ENCODE peak calls at places on chromosomes 16 and 17, in four cellular contexts. K is brain microvascular endothelial cell, N is WTC11, Z is heart left ventricle. M is an unnamed sample.

GRCh38 chr16:86924537-86924936 is 346.2 kb downstream of the FOXL1 start:
- DNase-seq in K (peak), N (no peak), Z (no peak), M (peak)

GRCh38 chr16:3060339-3061127 is 4.9 kb upstream of the IL32 start:
- DNase-seq in K (no peak), N (no peak), Z (no peak), M (no peak)

GRCh38 chr16:24850289-24850931 is 4.6 kb downstream of the SLC5A11 start:
- DNase-seq in K (no peak), N (no peak), Z (no peak), M (no peak)

GRCh38 chr16:57184890-57185445 is 871 bp downstream of the PSME3IP1 start:
- DNase-seq in K (no peak), N (no peak), Z (no peak), M (no peak)

GRCh38 chr17:60231234-60231633 is 81.5 kb downstream of the CA4 start:
- DNase-seq in K (peak), N (no peak), Z (no peak), M (peak)

GRCh38 chr17:49832840-49833599 is 14.8 kb downstream of the TAC4 start:
- DNase-seq in K (no peak), N (no peak), Z (no peak), M (no peak)

GRCh38 chr17:73286863-73287296 is 24.9 kb downstream of the CDC42EP4 start:
- DNase-seq in K (no peak), N (no peak), Z (no peak), M (no peak)

GRCh38 chr17:9002236-9002609 is 19.1 kb upstream of the NTN1 start:
- DNase-seq in K (no peak), N (peak), Z (no peak), M (no peak)

GRCh38 chr17:6712058-6712853 is 913 bp downstream of the SLC13A5 start:
- DNase-seq in K (no peak), N (peak), Z (no peak), M (peak)

GRCh38 chr17:58121925-58122324 is 26.3 kb upstream of the OR4D1 start:
- DNase-seq in K (peak), N (peak), Z (no peak), M (no peak)

GRCh38 chr17:11969565-11969964 is 27.7 kb downstream of the ZNF18 start:
- DNase-seq in K (no peak), N (no peak), Z (no peak), M (no peak)

GRCh38 chr16:56880685-56881084 is 15.7 kb downstream of the SLC12A3 start:
- DNase-seq in K (no peak), N (no peak), Z (no peak), M (no peak)

GRCh38 chr16:88282221-88283041 is 100.3 kb upstream of the ZNF469 start:
- DNase-seq in K (peak), N (no peak), Z (no peak), M (no peak)

GRCh38 chr17:56083475-56083874 is 69.8 kb upstream of the ANKFN1 start:
- DNase-seq in K (no peak), N (no peak), Z (no peak), M (no peak)

GRCh38 chr16:67236551-67237395 is 9.8 kb downstream of the TMEM208 start:
- DNase-seq in K (peak), N (peak), Z (no peak), M (peak)

GRCh38 chr16:23302045-23302956 is at the start of gene SCNN1B:
- DNase-seq in K (no peak), N (peak), Z (no peak), M (peak)

GRCh38 chr16:67927131-67927941 is 4.3 kb downstream of the CTRL start:
- DNase-seq in K (no peak), N (no peak), Z (no peak), M (no peak)

GRCh38 chr17:802901-803881 is 21.0 kb downstream of the MRM3 start:
- DNase-seq in K (no peak), N (no peak), Z (no peak), M (no peak)

GRCh38 chr17:78210111-78210510 is 3.9 kb upstream of the BIRC5 start:
- DNase-seq in K (no peak), N (no peak), Z (no peak), M (no peak)

GRCh38 chr17:59266748-59267147 is 46.4 kb downstream of the GDPD1 start:
- DNase-seq in K (no peak), N (no peak), Z (no peak), M (peak)

GRCh38 chr16:15523092-15523541 is 88.7 kb downstream of the BMERB1 start:
- DNase-seq in K (no peak), N (peak), Z (peak), M (no peak)

GRCh38 chr16:4801962-4802658 is at the start of gene ROGDI:
- DNase-seq in K (peak), N (peak), Z (peak), M (peak)

GRCh38 chr17:39995438-39995837 is 14.8 kb downstream of the PSMD3 start:
- DNase-seq in K (no peak), N (no peak), Z (no peak), M (no peak)

GRCh38 chr16:8127096-8127495 is 463.2 kb downstream of the TMEM114 start:
- DNase-seq in K (no peak), N (no peak), Z (no peak), M (no peak)

GRCh38 chr17:1090454-1091189 is 89.2 kb downstream of the ABR start:
- DNase-seq in K (no peak), N (no peak), Z (no peak), M (no peak)

GRCh38 chr17:19447085-19447583 is 36.1 kb downstream of the RNF112 start:
- DNase-seq in K (peak), N (peak), Z (peak), M (peak)

GRCh38 chr17:49576121-49576905 is 642 bp downstream of the NXPH3 start:
- DNase-seq in K (no peak), N (peak), Z (peak), M (peak)

GRCh38 chr17:73645050-73645871 is 1.0 kb upstream of the SDK2 start:
- DNase-seq in K (no peak), N (peak), Z (peak), M (peak)

GRCh38 chr17:28170771-28171170 is 128.3 kb downstream of the NLK start:
- DNase-seq in K (no peak), N (no peak), Z (no peak), M (no peak)

GRCh38 chr16:4690946-4691665 is 2.3 kb upstream of the NUDT16L1 start:
- DNase-seq in K (no peak), N (no peak), Z (no peak), M (no peak)

GRCh38 chr17:46192484-46193245 is 564 bp downstream of the KANSL1 start:
- DNase-seq in K (peak), N (peak), Z (peak), M (peak)

GRCh38 chr17:77495575-77495974 is 354.8 kb downstream of the SEC14L1 start:
- DNase-seq in K (no peak), N (peak), Z (no peak), M (no peak)

GRCh38 chr16:85353839-85354622 is 241.8 kb upstream of the CIBAR2 start:
- DNase-seq in K (no peak), N (no peak), Z (no peak), M (no peak)

GRCh38 chr16:63617047-63617989 is 1504.5 kb downstream of the CDH11 start:
- DNase-seq in K (peak), N (peak), Z (peak), M (peak)

GRCh38 chr16:28298511-28298878 is 6.2 kb downstream of the SBK1 start:
- DNase-seq in K (no peak), N (peak), Z (no peak), M (peak)

GRCh38 chr17:62064791-62065563 is at the start of gene MED13:
- DNase-seq in K (peak), N (peak), Z (peak), M (peak)
- TF ChIP-seq CTCF in K (no peak), N (no peak), Z (no peak), M (no peak)

DNA sequence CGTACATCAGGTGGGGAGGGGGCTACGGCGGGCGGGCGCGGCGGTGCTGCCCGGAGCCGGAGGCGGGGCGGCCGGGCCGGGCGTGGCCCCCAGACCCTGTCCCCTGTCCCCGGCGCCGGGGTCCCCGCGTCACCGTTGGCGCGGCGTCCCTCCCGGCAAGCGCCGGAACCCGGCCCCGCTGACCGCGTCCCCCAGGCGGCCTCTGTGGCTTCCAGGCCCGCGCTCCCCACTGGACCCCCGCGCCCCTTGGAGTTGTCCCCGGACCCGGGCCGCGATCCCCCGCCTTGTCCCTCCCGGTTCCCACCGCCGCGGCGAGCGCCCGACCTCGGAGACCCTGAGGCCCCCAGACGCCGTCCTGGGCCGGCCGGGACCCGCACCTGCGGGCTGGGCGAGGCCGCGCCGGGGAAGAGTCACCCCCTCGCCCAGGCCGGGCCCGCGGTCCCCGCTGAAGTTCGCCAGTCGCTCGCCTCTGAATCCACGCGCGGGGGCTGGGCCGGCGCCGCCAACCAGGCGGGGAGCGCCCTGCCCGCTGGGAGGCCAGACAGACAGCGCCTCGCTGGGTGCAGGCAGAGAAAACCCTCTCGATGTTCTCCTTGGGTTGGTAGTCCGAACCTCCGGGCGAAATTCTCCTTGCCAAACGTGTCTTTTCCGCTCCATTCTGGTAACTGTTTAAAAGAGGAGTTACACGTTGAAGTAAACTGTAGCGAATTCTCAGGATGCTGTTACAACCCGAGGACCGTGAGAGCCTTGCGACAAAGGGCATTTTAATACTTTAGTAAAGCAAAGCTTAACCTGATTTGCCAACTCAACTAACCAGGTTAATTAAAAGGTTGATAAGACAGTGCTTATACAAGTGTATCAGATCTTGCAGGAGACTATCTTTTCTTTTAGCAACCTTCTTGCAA is 761 bp downstream of the GAN start:
- DNase-seq in K (peak), N (peak), Z (peak), M (peak)
- TF ChIP-seq CTCF in K (peak), N (no peak), Z (no peak), M (peak)

DNA sequence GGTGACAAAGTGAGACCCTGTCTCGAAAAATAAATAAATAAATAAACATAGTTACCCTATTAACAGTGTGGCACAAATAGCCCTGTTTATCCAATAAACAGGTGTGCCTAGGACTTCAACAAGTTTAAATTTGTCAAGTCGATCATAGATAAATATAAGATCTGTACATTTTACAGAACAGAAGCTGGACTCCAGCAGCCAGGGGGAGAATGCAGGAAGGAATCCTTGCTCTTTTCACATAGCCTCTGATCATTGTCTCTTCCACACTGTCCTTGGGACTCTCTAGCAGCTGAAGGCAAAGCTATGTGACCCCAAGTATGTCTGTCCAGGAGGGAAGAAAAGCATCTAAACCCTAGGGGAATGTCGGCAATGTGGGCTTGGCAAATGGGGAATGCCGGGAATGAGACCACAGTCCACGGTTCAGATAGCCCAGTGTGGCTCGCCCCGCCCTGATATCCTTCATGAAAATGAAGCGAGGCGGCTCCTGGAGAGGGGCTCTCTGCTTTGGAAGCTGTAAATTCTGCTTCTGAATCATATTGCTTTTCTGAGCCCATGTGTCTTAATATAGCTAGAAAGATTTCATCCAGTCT is 24.8 kb upstream of the GRB2 start:
- DNase-seq in K (peak), N (peak), Z (no peak), M (peak)
- TF ChIP-seq CTCF in K (peak), N (no peak), Z (no peak), M (no peak)

DNA sequence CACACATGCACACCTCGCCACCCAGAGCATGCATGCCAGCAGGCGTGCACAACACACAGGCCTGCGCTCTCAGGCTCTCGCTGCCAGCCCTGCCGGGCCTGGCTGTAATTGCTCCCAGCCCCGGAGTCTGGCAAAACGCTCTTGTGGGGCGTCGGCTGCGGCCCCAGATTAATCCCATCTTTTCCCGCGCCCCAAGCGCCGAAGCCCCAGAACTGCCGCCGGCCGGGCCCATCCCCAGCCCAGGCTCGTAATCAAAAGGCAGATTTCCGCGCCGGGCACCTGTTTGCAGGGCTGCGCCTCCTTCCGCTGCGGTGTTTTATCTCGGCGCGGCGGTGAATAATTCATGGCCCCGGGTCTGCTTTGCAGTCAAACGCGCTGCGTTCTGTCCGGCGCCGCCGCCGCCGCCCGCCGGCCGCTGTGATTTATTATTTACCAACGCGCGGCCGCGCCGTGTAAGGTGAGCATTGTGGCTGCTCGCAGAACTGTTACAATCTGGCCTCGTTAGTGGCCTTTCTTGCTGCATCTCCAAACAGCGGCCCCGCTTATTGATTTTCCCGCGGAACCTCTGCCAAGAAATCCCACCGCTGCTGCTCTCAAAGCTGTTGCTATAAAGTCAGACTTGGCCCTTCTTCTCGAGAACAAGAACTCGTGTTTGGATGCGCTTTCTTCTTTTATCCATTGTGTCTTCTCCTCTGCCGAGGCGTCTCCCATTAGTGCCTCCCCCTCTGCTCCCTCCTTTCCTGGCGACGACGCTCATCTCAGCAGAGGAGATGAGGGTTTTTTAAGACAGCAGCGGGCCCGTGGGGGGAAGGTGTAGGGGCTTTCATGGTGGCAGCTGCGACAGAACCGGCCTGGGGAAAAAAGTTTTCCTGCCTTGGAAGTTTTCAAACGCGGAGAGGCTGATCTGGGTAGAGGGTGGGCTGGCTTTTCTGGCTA is 126.2 kb downstream of the IRX5 start:
- DNase-seq in K (no peak), N (peak), Z (no peak), M (peak)
- TF ChIP-seq CTCF in K (no peak), N (no peak), Z (no peak), M (peak)

DNA sequence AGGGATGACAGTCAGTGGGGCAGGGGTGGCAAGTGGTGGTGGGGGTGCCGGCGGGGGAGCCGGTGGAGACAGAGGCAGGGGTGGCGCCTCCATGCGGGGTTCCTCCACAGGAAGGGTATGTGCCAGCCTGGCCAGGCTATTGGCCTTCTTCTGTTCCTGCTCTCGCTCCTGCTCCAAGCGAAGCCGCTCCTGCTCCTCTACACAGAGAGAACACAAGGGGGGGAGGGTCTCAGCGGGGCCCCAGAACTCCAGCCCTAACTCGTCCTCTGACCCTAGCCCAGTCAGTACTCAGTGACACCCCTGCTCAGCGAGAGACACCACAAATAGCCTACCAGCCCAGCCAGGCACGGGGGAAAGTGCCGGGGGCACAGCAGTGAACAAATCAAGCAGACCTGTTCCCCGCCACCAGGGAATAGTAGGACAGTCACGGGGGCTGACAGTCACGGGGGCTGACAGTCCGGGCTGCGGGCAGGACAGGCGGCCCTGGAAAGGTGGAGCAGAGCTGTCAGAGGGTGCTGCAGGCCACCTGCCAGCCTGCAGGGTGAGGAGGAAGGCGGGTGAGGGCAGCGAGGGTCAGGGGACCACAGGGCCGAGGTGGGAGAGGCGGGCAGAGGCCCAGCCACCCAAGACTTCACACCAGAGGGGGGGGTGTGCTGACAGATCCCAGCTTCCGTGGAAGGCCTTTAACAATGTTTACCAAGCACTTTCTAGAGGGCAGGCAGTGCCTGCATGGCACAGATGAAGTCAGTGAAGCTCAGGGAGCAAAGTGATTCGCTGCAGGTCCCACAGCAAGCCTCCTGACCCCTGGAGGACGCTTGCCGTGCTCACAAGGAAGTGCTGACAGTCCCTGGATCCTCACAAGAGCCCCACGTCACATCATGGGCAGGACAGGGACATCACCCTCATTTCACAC is 5.3 kb downstream of the MNT start:
- DNase-seq in K (peak), N (no peak), Z (no peak), M (peak)
- TF ChIP-seq CTCF in K (peak), N (no peak), Z (no peak), M (no peak)

M was measured in cardiac muscle cell.